ENCODE peak calls at places on chromosomes 5 and 9, in ten cellular contexts. O is foreskin fibroblast; Z is NCI-H748 treated with DMSO at 0.1 percent for 48 hours; C is T-helper 2 cell; X is T-helper 1 cell; F is AML-193; K is left cardiac atrium; E is activated naive CD4-positive, alpha-beta T cell treated with Interleukin-2 at 50 U/mL for 16 hours; S is cardiac fibroblast; A is stimulated activated CD8-positive, alpha-beta memory T cell treated with anti-CD3 and anti-CD28 coated beads, Interleukin-15, amount 100 ng/mL, for 1 hour. T is an unnamed sample.

GRCh38 chr9:26324787-26325186 is 567.8 kb downstream of the CAAP1 start:
- DNase-seq in O (no peak), Z (no peak), C (no peak), X (no peak), F (no peak), K (no peak), E (no peak), S (peak), A (no peak), T (no peak)

GRCh38 chr5:132052520-132052919 is 7.9 kb upstream of the IL3 start:
- DNase-seq in O (no peak), Z (no peak), C (no peak), X (no peak), F (no peak), K (no peak), E (no peak), S (no peak), A (no peak), T (no peak)

GRCh38 chr9:95477441-95477840 is 39.3 kb downstream of the PTCH1 start:
- DNase-seq in O (no peak), Z (no peak), C (no peak), X (no peak), F (no peak), K (no peak), E (no peak), S (no peak), A (no peak), T (no peak)

GRCh38 chr5:24823625-24824024 is 178.8 kb upstream of the CDH10 start:
- DNase-seq in O (no peak), Z (no peak), C (no peak), X (no peak), F (no peak), K (no peak), E (no peak), S (no peak), A (no peak), T (no peak)

GRCh38 chr9:138097501-138097991 is 220.0 kb downstream of the CACNA1B start:
- DNase-seq in O (no peak), Z (no peak), C (no peak), X (no peak), F (no peak), K (no peak), E (no peak), S (no peak), A (no peak), T (no peak)

GRCh38 chr5:149588947-149589346 is 7.6 kb downstream of the ARHGEF37 start:
- DNase-seq in O (no peak), Z (no peak), C (no peak), X (no peak), F (peak), K (no peak), E (no peak), S (no peak), A (no peak), T (no peak)

GRCh38 chr5:132176543-132176945 is 51.1 kb downstream of the P4HA2 start:
- DNase-seq in O (no peak), Z (no peak), C (peak), X (no peak), F (no peak), K (no peak), E (no peak), S (no peak), A (no peak), T (no peak)

GRCh38 chr9:114033397-114034103 is 44.5 kb downstream of the AMBP start:
- DNase-seq in O (peak), Z (no peak), C (no peak), X (no peak), F (no peak), K (peak), E (no peak), S (peak), A (no peak), T (peak)

GRCh38 chr5:52915176-52915875 is 73.8 kb upstream of the ITGA2 start:
- DNase-seq in O (peak), Z (peak), C (peak), X (peak), F (peak), K (peak), E (peak), S (peak), A (peak), T (peak)

GRCh38 chr9:33415152-33416038 is 13.0 kb upstream of the AQP7 start:
- DNase-seq in O (peak), Z (peak), C (peak), X (peak), F (peak), K (peak), E (peak), S (peak), A (peak), T (peak)

GRCh38 chr9:131485728-131486381 is 16.9 kb upstream of the POMT1 start:
- DNase-seq in O (no peak), Z (no peak), C (no peak), X (no peak), F (no peak), K (no peak), E (no peak), S (no peak), A (no peak), T (no peak)

GRCh38 chr5:180816608-180817534 is 14.3 kb upstream of the MGAT1 start:
- DNase-seq in O (peak), Z (no peak), C (peak), X (no peak), F (no peak), K (no peak), E (no peak), S (peak), A (no peak), T (peak)

GRCh38 chr5:148981353-148981752 is 81.5 kb downstream of the SH3TC2 start:
- DNase-seq in O (no peak), Z (no peak), C (no peak), X (no peak), F (no peak), K (no peak), E (no peak), S (no peak), A (no peak), T (no peak)

GRCh38 chr5:3348576-3349535 is 246.8 kb upstream of the IRX1 start:
- DNase-seq in O (no peak), Z (no peak), C (no peak), X (no peak), F (no peak), K (no peak), E (no peak), S (no peak), A (no peak), T (no peak)

GRCh38 chr9:130893250-130894101 is 3.1 kb downstream of the QRFP start:
- DNase-seq in O (no peak), Z (no peak), C (no peak), X (no peak), F (no peak), K (peak), E (no peak), S (no peak), A (no peak), T (no peak)

GRCh38 chr5:124238350-124238749 is 508.1 kb downstream of the ZNF608 start:
- DNase-seq in O (no peak), Z (no peak), C (no peak), X (no peak), F (no peak), K (no peak), E (no peak), S (no peak), A (no peak), T (no peak)

GRCh38 chr9:31639444-31639843 is 745.0 kb upstream of the ACO1 start:
- DNase-seq in O (no peak), Z (no peak), C (no peak), X (no peak), F (no peak), K (no peak), E (no peak), S (no peak), A (no peak), T (no peak)

GRCh38 chr9:34988218-34989055 is 1.1 kb upstream of the DNAJB5 start:
- DNase-seq in O (peak), Z (no peak), C (peak), X (no peak), F (no peak), K (peak), E (peak), S (no peak), A (no peak), T (no peak)

GRCh38 chr5:5077236-5077635 is 62.9 kb upstream of the ADAMTS16 start:
- DNase-seq in O (no peak), Z (no peak), C (no peak), X (no peak), F (no peak), K (no peak), E (no peak), S (no peak), A (no peak), T (no peak)